ENCODE peak calls at places on chromosomes 6 and 20, in nine cellular contexts. One of them, this sample, is unnamed.

GRCh38 chr6:45915776-45916348 is 99.8 kb downstream of the CLIC5 start:
- DNase-seq in AG09309: no peak
- DNase-seq in activated T-cell treated with anti-CD3 and anti-CD28 coated beads, Interleukin-2, amount 50 U/mL, for 72 hours: no peak
- DNase-seq in NCI-H1417: no peak
- DNase-seq in BE2C: no peak
- DNase-seq in left colon: no peak
- DNase-seq in stimulated activated naive B cell treated with anti-CD40 and anti-IgM and Interleukin-4, amounts not matched to agents 10 μg/mL and 1 μg/mL and 100 μg/mL, for 72 hours: no peak
- DNase-seq in HT-29: no peak
- DNase-seq in fibroblast of mammary gland: no peak
- DNase-seq in this sample: no peak

GRCh38 chr20:14235355-14235754 is 102.1 kb downstream of the FLRT3 start:
- DNase-seq in AG09309: peak; percentile 4
- DNase-seq in activated T-cell treated with anti-CD3 and anti-CD28 coated beads, Interleukin-2, amount 50 U/mL, for 72 hours: no peak
- DNase-seq in NCI-H1417: no peak
- DNase-seq in BE2C: no peak
- DNase-seq in left colon: no peak
- DNase-seq in stimulated activated naive B cell treated with anti-CD40 and anti-IgM and Interleukin-4, amounts not matched to agents 10 μg/mL and 1 μg/mL and 100 μg/mL, for 72 hours: no peak
- DNase-seq in HT-29: no peak
- DNase-seq in fibroblast of mammary gland: peak; percentile 83
- DNase-seq in this sample: no peak

GRCh38 chr6:107971181-107971580 is 13.2 kb upstream of the SEC63 start:
- DNase-seq in AG09309: no peak
- DNase-seq in activated T-cell treated with anti-CD3 and anti-CD28 coated beads, Interleukin-2, amount 50 U/mL, for 72 hours: no peak
- DNase-seq in NCI-H1417: no peak
- DNase-seq in BE2C: no peak
- DNase-seq in left colon: no peak
- DNase-seq in stimulated activated naive B cell treated with anti-CD40 and anti-IgM and Interleukin-4, amounts not matched to agents 10 μg/mL and 1 μg/mL and 100 μg/mL, for 72 hours: no peak
- DNase-seq in HT-29: no peak
- DNase-seq in fibroblast of mammary gland: no peak
- DNase-seq in this sample: no peak

GRCh38 chr20:2006452-2007381 is 12.9 kb upstream of the PDYN start:
- DNase-seq in AG09309: peak; percentile 73
- DNase-seq in activated T-cell treated with anti-CD3 and anti-CD28 coated beads, Interleukin-2, amount 50 U/mL, for 72 hours: peak; percentile 29
- DNase-seq in NCI-H1417: peak; percentile 49
- DNase-seq in BE2C: peak; percentile 11
- DNase-seq in left colon: no peak
- DNase-seq in stimulated activated naive B cell treated with anti-CD40 and anti-IgM and Interleukin-4, amounts not matched to agents 10 μg/mL and 1 μg/mL and 100 μg/mL, for 72 hours: no peak
- DNase-seq in HT-29: peak; percentile 34
- DNase-seq in fibroblast of mammary gland: peak; percentile 84
- DNase-seq in this sample: peak; percentile 31

GRCh38 chr20:45998761-45999160 is 9.9 kb upstream of the MMP9 start:
- DNase-seq in AG09309: no peak
- DNase-seq in activated T-cell treated with anti-CD3 and anti-CD28 coated beads, Interleukin-2, amount 50 U/mL, for 72 hours: peak; percentile 59
- DNase-seq in NCI-H1417: no peak
- DNase-seq in BE2C: no peak
- DNase-seq in left colon: no peak
- DNase-seq in stimulated activated naive B cell treated with anti-CD40 and anti-IgM and Interleukin-4, amounts not matched to agents 10 μg/mL and 1 μg/mL and 100 μg/mL, for 72 hours: no peak
- DNase-seq in HT-29: no peak
- DNase-seq in fibroblast of mammary gland: no peak
- DNase-seq in this sample: no peak

GRCh38 chr6:23728707-23729106 is 397.3 kb upstream of the NRSN1 start:
- DNase-seq in AG09309: no peak
- DNase-seq in activated T-cell treated with anti-CD3 and anti-CD28 coated beads, Interleukin-2, amount 50 U/mL, for 72 hours: no peak
- DNase-seq in NCI-H1417: no peak
- DNase-seq in BE2C: no peak
- DNase-seq in left colon: peak; percentile 30
- DNase-seq in stimulated activated naive B cell treated with anti-CD40 and anti-IgM and Interleukin-4, amounts not matched to agents 10 μg/mL and 1 μg/mL and 100 μg/mL, for 72 hours: no peak
- DNase-seq in HT-29: peak; percentile 41
- DNase-seq in fibroblast of mammary gland: no peak
- DNase-seq in this sample: peak; percentile 21

GRCh38 chr6:70686548-70687133 is 19.0 kb downstream of the SMAP1 start:
- DNase-seq in AG09309: no peak
- DNase-seq in activated T-cell treated with anti-CD3 and anti-CD28 coated beads, Interleukin-2, amount 50 U/mL, for 72 hours: no peak
- DNase-seq in NCI-H1417: peak; percentile 63
- DNase-seq in BE2C: no peak
- DNase-seq in left colon: no peak
- DNase-seq in stimulated activated naive B cell treated with anti-CD40 and anti-IgM and Interleukin-4, amounts not matched to agents 10 μg/mL and 1 μg/mL and 100 μg/mL, for 72 hours: no peak
- DNase-seq in HT-29: peak; percentile 67
- DNase-seq in fibroblast of mammary gland: peak; percentile 58
- DNase-seq in this sample: no peak

GRCh38 chr6:130946076-130946475 is 117.0 kb downstream of the EPB41L2 start:
- DNase-seq in AG09309: no peak
- DNase-seq in activated T-cell treated with anti-CD3 and anti-CD28 coated beads, Interleukin-2, amount 50 U/mL, for 72 hours: no peak
- DNase-seq in NCI-H1417: no peak
- DNase-seq in BE2C: no peak
- DNase-seq in left colon: no peak
- DNase-seq in stimulated activated naive B cell treated with anti-CD40 and anti-IgM and Interleukin-4, amounts not matched to agents 10 μg/mL and 1 μg/mL and 100 μg/mL, for 72 hours: no peak
- DNase-seq in HT-29: no peak
- DNase-seq in fibroblast of mammary gland: peak; percentile 75
- DNase-seq in this sample: no peak

GRCh38 chr6:96853083-96853482 is 15.8 kb upstream of the GPR63 start:
- DNase-seq in AG09309: no peak
- DNase-seq in activated T-cell treated with anti-CD3 and anti-CD28 coated beads, Interleukin-2, amount 50 U/mL, for 72 hours: no peak
- DNase-seq in NCI-H1417: no peak
- DNase-seq in BE2C: no peak
- DNase-seq in left colon: no peak
- DNase-seq in stimulated activated naive B cell treated with anti-CD40 and anti-IgM and Interleukin-4, amounts not matched to agents 10 μg/mL and 1 μg/mL and 100 μg/mL, for 72 hours: no peak
- DNase-seq in HT-29: no peak
- DNase-seq in fibroblast of mammary gland: no peak
- DNase-seq in this sample: no peak

GRCh38 chr20:36439040-36439730 is 102.1 kb upstream of the MYL9 start:
- DNase-seq in AG09309: no peak
- DNase-seq in activated T-cell treated with anti-CD3 and anti-CD28 coated beads, Interleukin-2, amount 50 U/mL, for 72 hours: peak; percentile 64
- DNase-seq in NCI-H1417: peak; percentile 76
- DNase-seq in BE2C: peak; percentile 82
- DNase-seq in left colon: peak; percentile 41
- DNase-seq in stimulated activated naive B cell treated with anti-CD40 and anti-IgM and Interleukin-4, amounts not matched to agents 10 μg/mL and 1 μg/mL and 100 μg/mL, for 72 hours: peak; percentile 59
- DNase-seq in HT-29: peak; percentile 89
- DNase-seq in fibroblast of mammary gland: peak; percentile 55
- DNase-seq in this sample: peak; percentile 71

GRCh38 chr20:43681468-43681942 is 14.6 kb downstream of the MYBL2 start:
- DNase-seq in AG09309: no peak
- DNase-seq in activated T-cell treated with anti-CD3 and anti-CD28 coated beads, Interleukin-2, amount 50 U/mL, for 72 hours: no peak
- DNase-seq in NCI-H1417: peak; percentile 92
- DNase-seq in BE2C: no peak
- DNase-seq in left colon: no peak
- DNase-seq in stimulated activated naive B cell treated with anti-CD40 and anti-IgM and Interleukin-4, amounts not matched to agents 10 μg/mL and 1 μg/mL and 100 μg/mL, for 72 hours: peak; percentile 20
- DNase-seq in HT-29: peak; percentile 36
- DNase-seq in fibroblast of mammary gland: no peak
- DNase-seq in this sample: no peak

GRCh38 chr6:52155791-52156576 is 30.2 kb upstream of the IL17A start:
- DNase-seq in AG09309: no peak
- DNase-seq in activated T-cell treated with anti-CD3 and anti-CD28 coated beads, Interleukin-2, amount 50 U/mL, for 72 hours: no peak
- DNase-seq in NCI-H1417: peak; percentile 29
- DNase-seq in BE2C: no peak
- DNase-seq in left colon: no peak
- DNase-seq in stimulated activated naive B cell treated with anti-CD40 and anti-IgM and Interleukin-4, amounts not matched to agents 10 μg/mL and 1 μg/mL and 100 μg/mL, for 72 hours: peak; percentile 57
- DNase-seq in HT-29: peak; percentile 30
- DNase-seq in fibroblast of mammary gland: no peak
- DNase-seq in this sample: no peak

GRCh38 chr6:119541132-119541905 is 191.8 kb upstream of the MAN1A1 start:
- DNase-seq in AG09309: peak; percentile 100
- DNase-seq in activated T-cell treated with anti-CD3 and anti-CD28 coated beads, Interleukin-2, amount 50 U/mL, for 72 hours: no peak
- DNase-seq in NCI-H1417: no peak
- DNase-seq in BE2C: no peak
- DNase-seq in left colon: no peak
- DNase-seq in stimulated activated naive B cell treated with anti-CD40 and anti-IgM and Interleukin-4, amounts not matched to agents 10 μg/mL and 1 μg/mL and 100 μg/mL, for 72 hours: no peak
- DNase-seq in HT-29: peak; percentile 29
- DNase-seq in fibroblast of mammary gland: peak; percentile 100
- DNase-seq in this sample: no peak

GRCh38 chr6:129440691-129441090 is 269.3 kb downstream of the ARHGAP18 start:
- DNase-seq in AG09309: peak; percentile 1
- DNase-seq in activated T-cell treated with anti-CD3 and anti-CD28 coated beads, Interleukin-2, amount 50 U/mL, for 72 hours: no peak
- DNase-seq in NCI-H1417: no peak
- DNase-seq in BE2C: no peak
- DNase-seq in left colon: no peak
- DNase-seq in stimulated activated naive B cell treated with anti-CD40 and anti-IgM and Interleukin-4, amounts not matched to agents 10 μg/mL and 1 μg/mL and 100 μg/mL, for 72 hours: no peak
- DNase-seq in HT-29: no peak
- DNase-seq in fibroblast of mammary gland: peak; percentile 51
- DNase-seq in this sample: no peak

GRCh38 chr6:89298680-89299450 is 16.2 kb downstream of the GABRR2 start:
- DNase-seq in AG09309: no peak
- DNase-seq in activated T-cell treated with anti-CD3 and anti-CD28 coated beads, Interleukin-2, amount 50 U/mL, for 72 hours: no peak
- DNase-seq in NCI-H1417: no peak
- DNase-seq in BE2C: no peak
- DNase-seq in left colon: no peak
- DNase-seq in stimulated activated naive B cell treated with anti-CD40 and anti-IgM and Interleukin-4, amounts not matched to agents 10 μg/mL and 1 μg/mL and 100 μg/mL, for 72 hours: no peak
- DNase-seq in HT-29: peak; percentile 93
- DNase-seq in fibroblast of mammary gland: peak; percentile 76
- DNase-seq in this sample: no peak

GRCh38 chr6:56087421-56087820 is 160.0 kb downstream of the COL21A1 start:
- DNase-seq in AG09309: no peak
- DNase-seq in activated T-cell treated with anti-CD3 and anti-CD28 coated beads, Interleukin-2, amount 50 U/mL, for 72 hours: no peak
- DNase-seq in NCI-H1417: no peak
- DNase-seq in BE2C: no peak
- DNase-seq in left colon: no peak
- DNase-seq in stimulated activated naive B cell treated with anti-CD40 and anti-IgM and Interleukin-4, amounts not matched to agents 10 μg/mL and 1 μg/mL and 100 μg/mL, for 72 hours: no peak
- DNase-seq in HT-29: no peak
- DNase-seq in fibroblast of mammary gland: no peak
- DNase-seq in this sample: no peak

GRCh38 chr20:37803476-37804307 is 99.2 kb upstream of the VSTM2L start:
- DNase-seq in AG09309: no peak
- DNase-seq in activated T-cell treated with anti-CD3 and anti-CD28 coated beads, Interleukin-2, amount 50 U/mL, for 72 hours: no peak
- DNase-seq in NCI-H1417: peak; percentile 12
- DNase-seq in BE2C: no peak
- DNase-seq in left colon: no peak
- DNase-seq in stimulated activated naive B cell treated with anti-CD40 and anti-IgM and Interleukin-4, amounts not matched to agents 10 μg/mL and 1 μg/mL and 100 μg/mL, for 72 hours: peak; percentile 43
- DNase-seq in HT-29: no peak
- DNase-seq in fibroblast of mammary gland: no peak
- DNase-seq in this sample: no peak

GRCh38 chr6:166286831-166287271 is 21.3 kb downstream of the PRR18 start:
- DNase-seq in AG09309: no peak
- DNase-seq in activated T-cell treated with anti-CD3 and anti-CD28 coated beads, Interleukin-2, amount 50 U/mL, for 72 hours: no peak
- DNase-seq in NCI-H1417: no peak
- DNase-seq in BE2C: no peak
- DNase-seq in left colon: no peak
- DNase-seq in stimulated activated naive B cell treated with anti-CD40 and anti-IgM and Interleukin-4, amounts not matched to agents 10 μg/mL and 1 μg/mL and 100 μg/mL, for 72 hours: peak; percentile 44
- DNase-seq in HT-29: no peak
- DNase-seq in fibroblast of mammary gland: no peak
- DNase-seq in this sample: no peak

GRCh38 chr6:155523821-155524238 is 68.2 kb upstream of the NOX3 start:
- DNase-seq in AG09309: no peak
- DNase-seq in activated T-cell treated with anti-CD3 and anti-CD28 coated beads, Interleukin-2, amount 50 U/mL, for 72 hours: no peak
- DNase-seq in NCI-H1417: peak; percentile 45
- DNase-seq in BE2C: no peak
- DNase-seq in left colon: no peak
- DNase-seq in stimulated activated naive B cell treated with anti-CD40 and anti-IgM and Interleukin-4, amounts not matched to agents 10 μg/mL and 1 μg/mL and 100 μg/mL, for 72 hours: no peak
- DNase-seq in HT-29: peak; percentile 9
- DNase-seq in fibroblast of mammary gland: no peak
- DNase-seq in this sample: no peak

GRCh38 chr6:19991176-19991575 is 154.0 kb downstream of the ID4 start:
- DNase-seq in AG09309: no peak
- DNase-seq in activated T-cell treated with anti-CD3 and anti-CD28 coated beads, Interleukin-2, amount 50 U/mL, for 72 hours: no peak
- DNase-seq in NCI-H1417: no peak
- DNase-seq in BE2C: no peak
- DNase-seq in left colon: no peak
- DNase-seq in stimulated activated naive B cell treated with anti-CD40 and anti-IgM and Interleukin-4, amounts not matched to agents 10 μg/mL and 1 μg/mL and 100 μg/mL, for 72 hours: no peak
- DNase-seq in HT-29: no peak
- DNase-seq in fibroblast of mammary gland: no peak
- DNase-seq in this sample: no peak

GRCh38 chr6:31180500-31180899 is 10.0 kb upstream of the POU5F1 start:
- DNase-seq in AG09309: peak; percentile 67
- DNase-seq in activated T-cell treated with anti-CD3 and anti-CD28 coated beads, Interleukin-2, amount 50 U/mL, for 72 hours: peak; percentile 81
- DNase-seq in NCI-H1417: no peak
- DNase-seq in BE2C: peak; percentile 82
- DNase-seq in left colon: no peak
- DNase-seq in stimulated activated naive B cell treated with anti-CD40 and anti-IgM and Interleukin-4, amounts not matched to agents 10 μg/mL and 1 μg/mL and 100 μg/mL, for 72 hours: peak; percentile 84
- DNase-seq in HT-29: no peak
- DNase-seq in fibroblast of mammary gland: peak; percentile 81
- DNase-seq in this sample: peak; percentile 80

GRCh38 chr20:46047821-46048220 is 18.8 kb downstream of the SLC12A5 start:
- DNase-seq in AG09309: no peak
- DNase-seq in activated T-cell treated with anti-CD3 and anti-CD28 coated beads, Interleukin-2, amount 50 U/mL, for 72 hours: no peak
- DNase-seq in NCI-H1417: no peak
- DNase-seq in BE2C: no peak
- DNase-seq in left colon: no peak
- DNase-seq in stimulated activated naive B cell treated with anti-CD40 and anti-IgM and Interleukin-4, amounts not matched to agents 10 μg/mL and 1 μg/mL and 100 μg/mL, for 72 hours: no peak
- DNase-seq in HT-29: no peak
- DNase-seq in fibroblast of mammary gland: no peak
- DNase-seq in this sample: no peak

GRCh38 chr6:79943133-79943532 is 4.2 kb downstream of the ELOVL4 start:
- DNase-seq in AG09309: no peak
- DNase-seq in activated T-cell treated with anti-CD3 and anti-CD28 coated beads, Interleukin-2, amount 50 U/mL, for 72 hours: no peak
- DNase-seq in NCI-H1417: no peak
- DNase-seq in BE2C: no peak
- DNase-seq in left colon: no peak
- DNase-seq in stimulated activated naive B cell treated with anti-CD40 and anti-IgM and Interleukin-4, amounts not matched to agents 10 μg/mL and 1 μg/mL and 100 μg/mL, for 72 hours: no peak
- DNase-seq in HT-29: no peak
- DNase-seq in fibroblast of mammary gland: no peak
- DNase-seq in this sample: no peak

GRCh38 chr6:17470953-17471335 is 77.5 kb downstream of the CAP2 start:
- DNase-seq in AG09309: peak; percentile 90
- DNase-seq in activated T-cell treated with anti-CD3 and anti-CD28 coated beads, Interleukin-2, amount 50 U/mL, for 72 hours: no peak
- DNase-seq in NCI-H1417: no peak
- DNase-seq in BE2C: no peak
- DNase-seq in left colon: no peak
- DNase-seq in stimulated activated naive B cell treated with anti-CD40 and anti-IgM and Interleukin-4, amounts not matched to agents 10 μg/mL and 1 μg/mL and 100 μg/mL, for 72 hours: no peak
- DNase-seq in HT-29: no peak
- DNase-seq in fibroblast of mammary gland: peak; percentile 81
- DNase-seq in this sample: no peak

GRCh38 chr6:66838764-66839163 is 1131.7 kb upstream of the EYS start:
- DNase-seq in AG09309: no peak
- DNase-seq in activated T-cell treated with anti-CD3 and anti-CD28 coated beads, Interleukin-2, amount 50 U/mL, for 72 hours: no peak
- DNase-seq in NCI-H1417: no peak
- DNase-seq in BE2C: no peak
- DNase-seq in left colon: no peak
- DNase-seq in stimulated activated naive B cell treated with anti-CD40 and anti-IgM and Interleukin-4, amounts not matched to agents 10 μg/mL and 1 μg/mL and 100 μg/mL, for 72 hours: no peak
- DNase-seq in HT-29: no peak
- DNase-seq in fibroblast of mammary gland: no peak
- DNase-seq in this sample: no peak

GRCh38 chr6:153511896-153512496 is 380.9 kb upstream of the RGS17 start:
- DNase-seq in AG09309: no peak
- DNase-seq in activated T-cell treated with anti-CD3 and anti-CD28 coated beads, Interleukin-2, amount 50 U/mL, for 72 hours: no peak
- DNase-seq in NCI-H1417: peak; percentile 54
- DNase-seq in BE2C: peak; percentile 21
- DNase-seq in left colon: no peak
- DNase-seq in stimulated activated naive B cell treated with anti-CD40 and anti-IgM and Interleukin-4, amounts not matched to agents 10 μg/mL and 1 μg/mL and 100 μg/mL, for 72 hours: no peak
- DNase-seq in HT-29: peak; percentile 65
- DNase-seq in fibroblast of mammary gland: peak; percentile 48
- DNase-seq in this sample: no peak

GRCh38 chr20:42549496-42549895 is 640.2 kb downstream of the PTPRT start:
- DNase-seq in AG09309: no peak
- DNase-seq in activated T-cell treated with anti-CD3 and anti-CD28 coated beads, Interleukin-2, amount 50 U/mL, for 72 hours: no peak
- DNase-seq in NCI-H1417: peak; percentile 84
- DNase-seq in BE2C: no peak
- DNase-seq in left colon: no peak
- DNase-seq in stimulated activated naive B cell treated with anti-CD40 and anti-IgM and Interleukin-4, amounts not matched to agents 10 μg/mL and 1 μg/mL and 100 μg/mL, for 72 hours: no peak
- DNase-seq in HT-29: no peak
- DNase-seq in fibroblast of mammary gland: no peak
- DNase-seq in this sample: no peak